ENCODE peak calls at places on chromosomes 6 and 20, in seven cellular contexts. T, N, U, Y, X, E and B are unnamed samples.

GRCh38 chr20:38073307-38074010 is 39.9 kb downstream of the RPRD1B start:
- DNase-seq in T (no peak), N (no peak), U (no peak), Y (peak), X (peak), E (peak), B (peak)

GRCh38 chr6:18031680-18032256 is 44.3 kb upstream of the KIF13A start:
- DNase-seq in T (no peak), N (no peak), U (no peak), Y (no peak), X (no peak), E (no peak), B (no peak)

GRCh38 chr20:53989401-53989800 is 81.0 kb downstream of the BCAS1 start:
- DNase-seq in T (no peak), N (no peak), U (no peak), Y (no peak), X (no peak), E (no peak), B (no peak)

GRCh38 chr6:38221236-38221635 is 401.7 kb downstream of the ZFAND3 start:
- DNase-seq in T (no peak), N (no peak), U (no peak), Y (no peak), X (no peak), E (no peak), B (no peak)

GRCh38 chr6:7468382-7469081 is 72.9 kb upstream of the DSP start:
- DNase-seq in T (peak), N (no peak), U (peak), Y (peak), X (no peak), E (peak), B (no peak)

GRCh38 chr6:74756903-74757302 is 448.9 kb downstream of the COL12A1 start:
- DNase-seq in T (no peak), N (no peak), U (no peak), Y (no peak), X (no peak), E (no peak), B (no peak)

GRCh38 chr20:38833154-38833856 is 27.8 kb downstream of the PPP1R16B start:
- DNase-seq in T (no peak), N (no peak), U (no peak), Y (no peak), X (no peak), E (no peak), B (no peak)

GRCh38 chr6:67766061-67766460 is 869.0 kb upstream of the ADGRB3 start:
- DNase-seq in T (no peak), N (no peak), U (no peak), Y (no peak), X (no peak), E (no peak), B (no peak)

GRCh38 chr20:3071610-3072529 is at the start of gene OXT:
- DNase-seq in T (peak), N (no peak), U (no peak), Y (no peak), X (peak), E (no peak), B (peak)

GRCh38 chr20:37411408-37412306 is 65.7 kb downstream of the SRC start:
- DNase-seq in T (no peak), N (no peak), U (no peak), Y (no peak), X (no peak), E (peak), B (no peak)

GRCh38 chr20:20668639-20669038 is 43.8 kb downstream of the RALGAPA2 start:
- DNase-seq in T (no peak), N (no peak), U (no peak), Y (no peak), X (no peak), E (peak), B (no peak)

GRCh38 chr6:16766043-16766521 is 4.8 kb upstream of the ATXN1 start:
- DNase-seq in T (no peak), N (no peak), U (no peak), Y (peak), X (no peak), E (peak), B (no peak)

GRCh38 chr20:41615671-41616070 is 2.5 kb downstream of the CHD6 start:
- DNase-seq in T (no peak), N (no peak), U (no peak), Y (no peak), X (no peak), E (no peak), B (no peak)

GRCh38 chr6:54515013-54515412 is 206.8 kb downstream of the TINAG start:
- DNase-seq in T (no peak), N (no peak), U (no peak), Y (peak), X (no peak), E (no peak), B (no peak)

GRCh38 chr6:110271732-110272022 is 86.5 kb downstream of the METTL24 start:
- DNase-seq in T (no peak), N (no peak), U (no peak), Y (no peak), X (no peak), E (no peak), B (no peak)

GRCh38 chr6:55276745-55277627 is 50.3 kb upstream of the GFRAL start:
- DNase-seq in T (no peak), N (no peak), U (peak), Y (peak), X (peak), E (peak), B (peak)

GRCh38 chr6:48111143-48111506 is at the start of gene PTCHD4:
- DNase-seq in T (no peak), N (no peak), U (no peak), Y (peak), X (peak), E (peak), B (no peak)

GRCh38 chr6:117404548-117404947 is 21.2 kb downstream of the ROS1 start:
- DNase-seq in T (no peak), N (no peak), U (no peak), Y (peak), X (no peak), E (peak), B (no peak)

GRCh38 chr6:151285121-151285520 is 45.4 kb downstream of the AKAP12 start:
- DNase-seq in T (no peak), N (no peak), U (no peak), Y (no peak), X (no peak), E (peak), B (no peak)

GRCh38 chr6:13488015-13488895 is 855 bp upstream of the GFOD1 start:
- DNase-seq in T (peak), N (peak), U (no peak), Y (no peak), X (peak), E (peak), B (peak)

GRCh38 chr6:166561766-166562165 is 24.7 kb downstream of the RAMACL start:
- DNase-seq in T (no peak), N (no peak), U (no peak), Y (no peak), X (no peak), E (peak), B (no peak)

GRCh38 chr6:11324453-11325023 is 92.1 kb upstream of the NEDD9 start:
- DNase-seq in T (no peak), N (no peak), U (no peak), Y (no peak), X (no peak), E (no peak), B (no peak)

GRCh38 chr6:83119742-83120300 is 52.4 kb downstream of the DOP1A start:
- DNase-seq in T (no peak), N (no peak), U (no peak), Y (peak), X (no peak), E (no peak), B (no peak)

GRCh38 chr6:108361312-108361932 is 66.6 kb downstream of the AFG1L start:
- DNase-seq in T (no peak), N (no peak), U (no peak), Y (no peak), X (no peak), E (no peak), B (no peak)

GRCh38 chr6:119442776-119443184 is 93.2 kb upstream of the MAN1A1 start:
- DNase-seq in T (no peak), N (no peak), U (no peak), Y (no peak), X (no peak), E (peak), B (no peak)

GRCh38 chr6:38150681-38151296 is 331.3 kb downstream of the ZFAND3 start:
- DNase-seq in T (no peak), N (no peak), U (no peak), Y (no peak), X (no peak), E (no peak), B (no peak)

GRCh38 chr6:128118401-128118800 is 217.5 kb upstream of the THEMIS start:
- DNase-seq in T (no peak), N (no peak), U (no peak), Y (no peak), X (no peak), E (peak), B (no peak)

GRCh38 chr6:168223755-168224154 is 95.8 kb downstream of the DACT2 start:
- DNase-seq in T (no peak), N (no peak), U (no peak), Y (no peak), X (no peak), E (no peak), B (no peak)

DNA sequence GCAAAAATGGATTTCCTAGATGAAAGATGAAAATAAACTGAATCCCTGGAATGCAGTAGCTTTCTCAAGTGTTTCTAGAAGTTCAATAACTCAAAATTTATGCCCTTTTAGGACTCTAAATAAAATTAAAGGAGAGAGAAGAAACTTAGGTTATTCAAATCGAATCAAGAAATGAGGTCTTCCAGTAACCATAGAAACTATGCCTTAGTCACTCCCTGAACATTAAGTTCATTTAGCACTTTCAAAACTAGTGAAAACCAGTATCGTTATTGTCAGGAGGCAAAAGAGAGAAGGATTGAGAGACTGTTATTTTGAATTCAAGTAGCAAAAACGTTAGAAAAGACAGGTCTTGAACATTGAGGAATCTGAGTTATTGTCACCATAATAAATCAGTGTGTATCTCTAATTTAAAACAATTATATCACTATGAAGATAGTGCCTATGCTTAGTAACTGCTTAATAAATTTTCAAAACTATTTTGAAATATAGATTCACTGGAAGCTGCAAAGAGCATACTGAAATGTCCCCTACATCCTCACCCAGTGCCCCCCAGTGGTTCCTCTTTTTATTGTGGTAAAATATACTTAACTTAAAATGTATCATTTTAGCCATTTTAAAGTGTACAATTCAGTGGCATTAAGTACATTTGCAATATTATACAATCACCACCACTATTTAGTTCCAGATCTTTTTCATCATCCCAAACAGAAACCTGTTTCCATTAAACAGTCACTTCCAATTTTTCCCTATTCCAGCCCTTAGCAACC is 4.6 kb downstream of the RPP21 start:
- DNase-seq in T (no peak), N (no peak), U (no peak), Y (no peak), X (no peak), E (no peak), B (no peak)
- TF ChIP-seq CTCF in T (no peak), N (no peak), U (no peak), Y (no peak), X (no peak), E (no peak), B (no peak)

GRCh38 chr6:100078509-100078908 is 84.5 kb upstream of the MCHR2 start:
- DNase-seq in T (no peak), N (no peak), U (no peak), Y (peak), X (peak), E (peak), B (peak)
- TF ChIP-seq CTCF in T (no peak), N (no peak), U (peak), Y (peak), X (peak), E (peak), B (no peak)

GRCh38 chr6:90983462-90983861 is 396.6 kb upstream of the MAP3K7 start:
- DNase-seq in T (no peak), N (no peak), U (no peak), Y (no peak), X (no peak), E (no peak), B (no peak)

GRCh38 chr6:90977513-90977912 is 390.6 kb upstream of the MAP3K7 start:
- DNase-seq in T (no peak), N (no peak), U (no peak), Y (no peak), X (no peak), E (no peak), B (no peak)

GRCh38 chr6:90978046-90978445 is 391.2 kb upstream of the MAP3K7 start:
- DNase-seq in T (no peak), N (no peak), U (no peak), Y (no peak), X (no peak), E (no peak), B (no peak)

GRCh38 chr6:90982581-90982980 is 395.7 kb upstream of the MAP3K7 start:
- DNase-seq in T (no peak), N (peak), U (no peak), Y (no peak), X (no peak), E (no peak), B (no peak)

GRCh38 chr6:90982051-90982450 is 395.2 kb upstream of the MAP3K7 start:
- DNase-seq in T (no peak), N (no peak), U (no peak), Y (no peak), X (peak), E (no peak), B (no peak)
- TF ChIP-seq CTCF in T (no peak), N (no peak), U (no peak), Y (no peak), X (peak), E (no peak), B (no peak)

DNA sequence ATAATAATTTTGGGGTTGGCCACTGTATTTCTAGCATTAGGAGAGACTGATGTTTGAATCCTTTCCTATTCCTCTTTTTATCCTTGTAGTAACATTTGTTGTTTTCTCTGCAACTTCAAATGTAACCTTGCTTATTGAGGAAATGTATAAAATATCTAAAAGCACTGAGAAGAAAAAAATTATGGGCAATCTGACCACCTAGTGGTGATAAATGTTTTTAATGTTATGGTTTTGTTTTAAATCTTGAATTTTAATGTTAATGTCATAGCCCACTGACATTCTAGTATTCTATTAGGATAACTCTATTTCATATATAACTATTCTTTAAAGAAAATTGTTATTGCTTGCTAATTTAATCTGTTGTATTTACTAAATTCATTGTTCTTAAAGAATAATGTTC is 134.4 kb downstream of the FARS2 start:
- DNase-seq in T (no peak), N (no peak), U (no peak), Y (no peak), X (no peak), E (no peak), B (no peak)
- TF ChIP-seq CTCF in T (no peak), N (no peak), U (no peak), Y (no peak), X (no peak), E (no peak), B (no peak)

DNA sequence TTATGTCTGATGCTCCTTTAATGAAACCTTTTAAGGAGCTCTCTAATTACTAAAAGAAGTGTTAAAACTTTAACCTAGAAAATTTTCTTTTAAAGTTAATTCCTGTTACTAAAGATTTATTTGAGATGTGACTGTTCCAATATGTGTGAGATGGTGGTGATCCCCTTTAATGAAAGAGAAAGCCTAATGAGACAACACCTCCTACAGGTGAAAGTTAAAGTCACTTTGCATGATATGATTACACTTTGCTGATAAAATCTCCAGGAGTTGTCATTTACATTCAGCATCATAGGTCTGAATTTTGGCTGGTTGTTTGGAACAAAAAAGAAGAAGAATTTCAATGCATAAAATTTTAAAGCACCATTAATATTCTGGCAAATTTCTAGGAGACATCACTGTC is 307.4 kb downstream of the TRDN start:
- DNase-seq in T (no peak), N (no peak), U (no peak), Y (no peak), X (no peak), E (no peak), B (no peak)
- TF ChIP-seq CTCF in T (no peak), N (no peak), U (no peak), Y (no peak), X (peak), E (no peak), B (no peak)

DNA sequence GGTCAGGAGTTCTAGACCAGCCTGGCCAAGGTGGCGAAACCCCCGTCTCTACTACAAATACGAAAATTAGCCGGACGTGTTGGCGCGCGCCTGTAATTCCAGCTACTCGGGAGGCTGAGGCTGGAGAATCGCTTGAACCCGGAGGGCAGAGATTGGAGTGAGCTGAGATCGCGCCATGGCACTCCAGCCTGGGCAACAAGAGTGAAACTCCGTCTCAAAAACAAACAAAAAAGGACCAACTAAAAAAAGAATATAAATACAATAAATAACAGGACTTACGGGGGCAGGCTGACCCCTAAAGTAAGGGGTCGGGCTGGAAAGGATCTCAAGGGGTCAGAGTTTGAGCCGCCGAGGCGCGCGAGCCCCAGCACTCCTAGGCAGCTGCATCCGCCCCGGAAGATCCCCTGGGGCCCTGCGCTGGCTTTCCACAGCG is 509 bp upstream of the TPD52L2 start:
- DNase-seq in T (no peak), N (no peak), U (no peak), Y (no peak), X (no peak), E (no peak), B (no peak)
- TF ChIP-seq CTCF in T (no peak), N (no peak), U (no peak), Y (no peak), X (no peak), E (no peak), B (no peak)

DNA sequence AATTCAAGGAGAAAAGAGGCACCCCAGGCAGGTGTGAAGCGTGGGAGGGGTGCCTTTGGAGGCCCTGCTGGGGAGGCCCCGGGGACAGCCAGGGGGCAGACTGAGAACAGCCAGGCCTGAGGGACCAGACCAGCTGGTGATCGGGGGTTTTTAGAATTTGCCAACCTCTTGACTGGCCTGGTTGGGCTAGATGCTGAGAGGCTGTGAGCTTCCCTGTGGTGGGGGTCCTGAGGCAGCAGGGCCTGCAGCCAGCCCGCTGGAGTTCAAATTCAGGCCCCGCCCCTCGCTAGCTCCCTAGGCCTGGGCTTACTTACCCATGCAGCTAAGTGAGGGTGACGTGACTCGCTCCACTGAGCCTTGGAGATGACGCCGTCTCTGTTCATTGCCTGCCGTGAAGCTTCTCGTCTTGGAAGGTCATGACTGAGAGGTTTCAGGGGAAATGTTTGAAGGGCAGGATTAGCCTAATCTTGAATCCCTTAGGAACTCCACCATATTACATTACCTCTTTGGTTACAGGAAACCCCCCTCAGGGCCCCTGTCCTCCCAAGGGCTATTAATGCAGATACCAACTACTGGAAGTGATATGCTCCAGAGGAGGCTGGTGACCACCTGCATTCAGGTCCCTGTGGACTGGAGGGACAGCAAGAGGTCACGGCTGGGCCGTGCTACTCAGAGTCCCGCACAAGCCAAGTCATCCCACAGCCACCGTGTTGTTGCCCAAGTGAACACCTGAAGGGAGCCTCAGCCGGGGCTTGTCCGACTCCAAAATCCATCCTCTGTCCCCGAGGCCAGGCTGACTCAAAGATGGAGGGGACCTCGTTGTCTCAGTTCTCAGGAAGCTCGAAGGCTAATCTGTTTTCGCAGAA is 73.9 kb upstream of the DUSP22 start:
- DNase-seq in T (no peak), N (no peak), U (no peak), Y (no peak), X (no peak), E (no peak), B (peak)
- TF ChIP-seq CTCF in T (no peak), N (no peak), U (no peak), Y (no peak), X (no peak), E (no peak), B (no peak)